ENCODE peak calls at places on chromosomes 13 and 19, in seven cellular contexts. U is testis; Q is cardiac muscle cell; W is mesenchymal stem cell; H is effector memory CD4-positive, alpha-beta T cell; D is kidney; F is pancreas. N is an unnamed sample. For H3K4me1, the result is how much of the 10 kb centered on the place peaks cover.

GRCh38 chr19:41821003-41821735 is 23.3 kb downstream of the LYPD4 start:
- DNase-seq in U (peak), Q (no peak), H (peak), D (no peak), F (no peak), W (no peak), N (peak)

GRCh38 chr13:63198076-63198475 is 1782.4 kb upstream of the PCDH20 start:
- DNase-seq in D (no peak), U (no peak), H (no peak), F (no peak), W (no peak), Q (no peak), N (peak)

GRCh38 chr13:69109891-69110525 is 997.6 kb upstream of the ATXN8OS start:
- DNase-seq in H (no peak), U (no peak), F (no peak), D (no peak), W (peak), Q (no peak), N (no peak)

GRCh38 chr13:110308377-110309158 is 1.5 kb downstream of the COL4A2 start:
- DNase-seq in D (no peak), F (no peak), H (no peak), U (peak), W (peak), Q (peak), N (peak)

GRCh38 chr19:33388817-33389573 is 15.5 kb downstream of the CEBPG start:
- DNase-seq in W (no peak), F (no peak), U (no peak), Q (no peak), D (peak), H (no peak), N (no peak)

GRCh38 chr19:11137542-11138384 is 17.8 kb downstream of the SPC24 start:
- DNase-seq in H (peak), W (peak), D (peak), U (peak), Q (peak), F (peak), N (peak)

GRCh38 chr19:2603320-2603719 is 99.2 kb downstream of the GNG7 start:
- DNase-seq in F (no peak), Q (peak), U (peak), H (no peak), D (peak), W (no peak), N (peak)

GRCh38 chr13:75635101-75635620 is 969 bp upstream of the LMO7 start:
- DNase-seq in H (peak), Q (no peak), F (no peak), U (no peak), D (no peak), W (peak), N (peak)

GRCh38 chr13:106373304-106373988 is 162.0 kb downstream of the EFNB2 start:
- DNase-seq in U (no peak), Q (no peak), F (no peak), D (no peak), W (peak), H (no peak), N (peak)

GRCh38 chr19:15244808-15245207 is 12.6 kb upstream of the EPHX3 start:
- DNase-seq in U (no peak), F (no peak), Q (no peak), W (no peak), H (no peak), D (no peak), N (no peak)

GRCh38 chr19:45863840-45864628 is at the start of gene FOXA3:
- DNase-seq in W (peak), F (peak), U (no peak), Q (peak), D (peak), H (peak), N (peak)

GRCh38 chr13:72384879-72385278 is 342.6 kb downstream of the MZT1 start:
- DNase-seq in Q (no peak), H (no peak), F (no peak), U (peak), D (no peak), W (peak), N (peak)

GRCh38 chr19:44988896-44989563 is 12.2 kb upstream of the RELB start:
- DNase-seq in Q (peak), D (peak), W (peak), U (peak), F (peak), H (peak), N (peak)

GRCh38 chr19:19176950-19177349 is 6.9 kb upstream of the MEF2B start:
- DNase-seq in D (no peak), Q (no peak), U (no peak), W (no peak), H (no peak), F (no peak), N (no peak)

GRCh38 chr19:1315470-1316166 is 29.9 kb downstream of the EFNA2 start:
- DNase-seq in Q (peak), U (peak), W (peak), F (peak), H (no peak), D (no peak), N (peak)

GRCh38 chr13:102293723-102294122 is 108.1 kb downstream of the FGF14 start:
- DNase-seq in F (no peak), Q (no peak), D (no peak), U (no peak), H (no peak), W (no peak), N (no peak)

GRCh38 chr19:41887711-41888382 is 4.9 kb downstream of the ARHGEF1 start:
- DNase-seq in Q (no peak), D (no peak), W (peak), H (peak), F (peak), U (no peak), N (no peak)

GRCh38 chr19:29927944-29928669 is 13.9 kb upstream of the URI1 start:
- DNase-seq in U (no peak), D (peak), Q (peak), W (no peak), H (no peak), F (no peak), N (no peak)

GRCh38 chr13:26021516-26021915 is 30.3 kb downstream of the SHISA2 start:
- DNase-seq in U (no peak), W (no peak), H (no peak), Q (no peak), F (no peak), D (no peak), N (no peak)

GRCh38 chr13:98975822-98976261 is 2.0 kb downstream of the DOCK9 start:
- DNase-seq in Q (peak), W (peak), U (no peak), D (no peak), F (no peak), H (no peak), N (no peak)

GRCh38 chr13:77230560-77230959 is 96.3 kb downstream of the MYCBP2 start:
- DNase-seq in W (no peak), D (no peak), U (no peak), Q (no peak), H (no peak), F (no peak), N (no peak)

GRCh38 chr19:5231857-5232503 is 108.6 kb downstream of the PTPRS start:
- DNase-seq in Q (no peak), H (no peak), F (no peak), W (no peak), U (no peak), D (no peak), N (no peak)

GRCh38 chr13:45168555-45168930 is 32.3 kb downstream of the KCTD4 start:
- DNase-seq in U (no peak), W (no peak), D (no peak), Q (no peak), H (no peak), F (no peak), N (no peak)

GRCh38 chr19:19050731-19051130 is 13.1 kb upstream of the SLC25A42 start:
- DNase-seq in D (no peak), U (no peak), Q (no peak), W (no peak), H (no peak), F (no peak), N (no peak)

GRCh38 chr19:1211494-1212234 is 6.1 kb downstream of the STK11 start:
- DNase-seq in W (no peak), D (peak), F (peak), U (peak), Q (no peak), H (no peak), N (no peak)

GRCh38 chr19:15180451-15181390 is 20.1 kb downstream of the NOTCH3 start:
- DNase-seq in F (peak), H (no peak), U (peak), W (no peak), D (no peak), Q (peak), N (no peak)

GRCh38 chr19:53463263-53463662 is 4.3 kb upstream of the ZNF813 start:
- DNase-seq in Q (peak), U (peak), D (peak), F (no peak), H (no peak), W (no peak), N (peak)

GRCh38 chr13:51769455-51770127 is 34.4 kb downstream of the DHRS12 start:
- DNase-seq in H (no peak), F (no peak), W (no peak), Q (no peak), D (no peak), U (peak), N (peak)

GRCh38 chr13:106246237-106246636 is 289.2 kb downstream of the EFNB2 start:
- DNase-seq in U (no peak), W (no peak), Q (no peak), H (no peak), F (no peak), D (no peak), N (no peak)

GRCh38 chr13:34349091-34349722 is 531.3 kb downstream of the RFC3 start:
- DNase-seq in F (peak), U (peak), D (peak), Q (no peak), W (peak), H (no peak), N (peak)

GRCh38 chr19:30890033-30890432 is 459.2 kb downstream of the TSHZ3 start:
- DNase-seq in U (no peak), H (no peak), Q (no peak), D (no peak), F (no peak), W (no peak), N (no peak)

GRCh38 chr13:21674271-21675009 is 3.6 kb downstream of the FGF9 start:
- DNase-seq in Q (peak), D (peak), U (no peak), F (peak), H (no peak), W (no peak), N (peak)

GRCh38 chr19:30338066-30338465 is 34.1 kb upstream of the ZNF536 start:
- DNase-seq in D (no peak), W (no peak), F (no peak), H (no peak), U (no peak), Q (no peak), N (no peak)

GRCh38 chr19:13002389-13002898 is 7.2 kb downstream of the NFIX start:
- DNase-seq in F (no peak), H (no peak), W (no peak), D (no peak), U (no peak), Q (no peak), N (no peak)

GRCh38 chr19:33139165-33139564 is 7.3 kb downstream of the WDR88 start:
- DNase-seq in Q (no peak), D (no peak), F (no peak), U (no peak), W (no peak), H (no peak), N (no peak)

GRCh38 chr19:49085020-49085867 is at the start of gene SNRNP70:
- DNase-seq in Q (peak), U (peak), D (peak), W (peak), F (peak), H (peak), N (peak)
- H3K4me3 ChIP-seq in Q (peak), U (peak), D (peak), W (peak), F (peak), H (peak), N (peak)

GRCh38 chr19:55385236-55385748 is 440 bp upstream of the RPL28 start:
- DNase-seq in Q (peak), D (peak), H (peak), U (peak), W (peak), F (peak), N (peak)

GRCh38 chr19:55385749-55386514 is at the start of gene RPL28:
- DNase-seq in D (peak), H (peak), F (peak), U (peak), W (peak), Q (peak), N (peak)

GRCh38 chr19:55387736-55388497 is 2.2 kb downstream of the RPL28 start:
- DNase-seq in D (no peak), H (no peak), U (no peak), Q (no peak), W (no peak), F (no peak), N (no peak)

GRCh38 chr19:55384576-55385235 is 614 bp upstream of the TMEM238 start:
- DNase-seq in W (no peak), H (no peak), U (peak), Q (no peak), D (peak), F (no peak), N (no peak)

GRCh38 chr19:55386515-55386947 is 799 bp downstream of the RPL28 start:
- DNase-seq in H (no peak), W (no peak), U (no peak), F (no peak), Q (no peak), D (peak), N (peak)
- H3K4me1 ChIP-seq in H (under half), W (half or more), U (under half), F (under half), Q (under half), D (under half), N (half or more)

DNA sequence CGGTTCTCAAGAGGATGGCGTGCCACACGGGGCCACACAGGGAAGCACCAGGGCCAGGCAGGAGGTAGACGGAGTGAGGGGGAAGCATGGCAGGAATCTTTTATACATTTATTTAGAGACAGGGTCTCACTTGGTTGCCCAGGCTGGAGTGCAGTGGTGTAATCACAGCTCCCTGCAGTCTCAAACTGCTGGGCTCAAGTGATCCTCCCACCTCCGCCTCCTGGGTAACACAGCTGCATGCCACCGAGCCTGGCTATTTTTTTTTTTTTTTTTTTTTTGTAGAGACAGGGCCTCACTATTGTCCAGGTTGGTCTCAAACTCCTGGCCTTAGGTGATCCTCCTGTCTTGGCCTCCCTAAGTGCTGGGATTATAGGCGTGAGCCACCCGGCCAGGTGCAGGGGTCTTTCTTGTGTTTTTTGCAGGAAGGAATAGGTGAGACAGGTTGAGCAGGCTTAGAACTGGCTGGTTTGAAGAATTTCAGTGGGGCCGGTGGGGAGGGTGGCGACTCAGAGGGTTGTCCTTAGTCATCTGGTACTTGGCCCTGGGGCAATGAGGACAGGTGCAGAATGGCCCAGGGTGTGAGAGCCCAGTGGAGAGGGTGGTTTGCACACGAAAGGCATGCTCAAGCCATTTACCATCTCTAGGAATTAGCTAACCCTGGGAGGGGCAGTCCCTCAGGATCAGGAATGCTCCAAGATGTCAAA is 7.6 kb downstream of the SSC5D start:
- DNase-seq in W (no peak), H (no peak), F (no peak), D (no peak), Q (no peak), U (no peak), N (no peak)
- H3K4me3 ChIP-seq in W (no peak), H (no peak), F (no peak), D (no peak), Q (no peak), U (no peak), N (no peak)

DNA sequence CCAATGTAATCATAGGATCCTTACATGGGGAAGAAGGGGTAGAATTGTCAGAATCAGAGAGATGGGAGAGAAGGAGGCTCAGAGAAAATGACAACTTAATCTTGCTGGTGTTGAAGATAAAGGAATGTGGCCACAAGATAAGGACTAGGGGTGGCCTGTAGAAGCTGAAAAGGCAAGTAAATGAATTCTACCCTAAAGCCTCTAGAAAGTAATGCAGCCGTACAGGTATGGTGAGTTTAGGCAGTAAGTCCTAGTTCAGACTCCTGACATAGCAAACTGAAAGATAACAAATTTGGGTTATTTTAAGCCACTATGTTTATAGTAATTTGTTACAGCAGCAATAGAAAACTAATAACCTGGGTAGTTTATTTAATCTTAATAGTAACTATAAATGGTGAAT is 718.5 kb downstream of the SLITRK6 start:
- DNase-seq in Q (no peak), F (no peak), D (no peak), W (no peak), U (no peak), H (no peak), N (no peak)
- H3K4me1 ChIP-seq in Q (under half), F (under half), D (under half), W (under half), U (under half), H (under half), N (under half)